ENCODE peak calls at places on chromosomes 3 and 15, in nine cellular contexts. N is IMR-90; W is progenitor cell of endocrine pancreas; E is heart right ventricle; J is neural crest cell; S is uterus; P is CD4-positive, alpha-beta T cell; I is stomach; K is tibial artery. U is an unnamed sample.

GRCh38 chr15:73700041-73700842 is 16.1 kb downstream of the CD276 start:
- DNase-seq in P (peak), K (peak), I (peak), J (peak), E (peak), S (peak), W (peak), N (peak), U (peak)

GRCh38 chr3:100429187-100429586 is 27.8 kb downstream of the LNP1 start:
- DNase-seq in J (no peak), K (no peak), E (no peak), I (no peak), S (no peak), W (no peak), N (no peak), P (no peak), U (no peak)

GRCh38 chr3:117793684-117794304 is 1084.2 kb downstream of the TUSC7 start:
- DNase-seq in W (no peak), I (no peak), K (no peak), S (no peak), N (peak), P (no peak), J (no peak), E (no peak), U (no peak)

GRCh38 chr3:61505197-61505596 is 56.2 kb upstream of the PTPRG start:
- DNase-seq in K (no peak), I (no peak), W (no peak), P (no peak), N (no peak), S (no peak), J (no peak), E (no peak), U (no peak)

GRCh38 chr3:24951186-24951585 is 456.5 kb upstream of the THRB start:
- DNase-seq in E (no peak), N (no peak), I (no peak), P (no peak), J (no peak), S (no peak), K (no peak), W (no peak), U (no peak)

GRCh38 chr3:10594915-10595314 is 89.5 kb upstream of the ATP2B2 start:
- DNase-seq in N (peak), P (peak), S (no peak), E (no peak), J (peak), K (no peak), I (no peak), W (peak), U (peak)

GRCh38 chr3:54891540-54891897 is 36.3 kb downstream of the LRTM1 start:
- DNase-seq in K (peak), N (peak), I (peak), W (no peak), E (peak), S (peak), P (no peak), J (peak), U (no peak)

GRCh38 chr3:10015476-10015904 is 10.7 kb upstream of the FANCD2 start:
- DNase-seq in S (peak), P (no peak), W (no peak), N (peak), E (peak), I (peak), K (peak), J (no peak), U (no peak)

GRCh38 chr3:108527109-108527508 is 16.7 kb upstream of the MYH15 start:
- DNase-seq in N (no peak), J (no peak), I (no peak), P (no peak), S (no peak), E (no peak), K (no peak), W (no peak), U (no peak)

GRCh38 chr3:98513136-98513535 is 9.6 kb downstream of the CLDND1 start:
- DNase-seq in P (no peak), W (no peak), E (peak), I (no peak), N (peak), S (peak), J (no peak), K (no peak), U (no peak)

GRCh38 chr3:25654576-25654975 is 10.1 kb downstream of the TOP2B start:
- DNase-seq in I (no peak), P (no peak), E (no peak), J (no peak), K (no peak), S (no peak), W (no peak), N (no peak), U (no peak)

GRCh38 chr3:46504780-46505179 is 7.0 kb downstream of the RTP3 start:
- DNase-seq in E (no peak), P (no peak), J (no peak), K (no peak), S (no peak), N (no peak), W (no peak), I (no peak), U (no peak)

GRCh38 chr3:76010252-76010651 is 224.9 kb upstream of the ZNF717 start:
- DNase-seq in E (no peak), P (no peak), I (no peak), S (no peak), N (no peak), J (no peak), K (no peak), W (no peak), U (no peak)

GRCh38 chr15:92797168-92798052 is 102.7 kb upstream of the CHD2 start:
- DNase-seq in W (no peak), P (no peak), K (no peak), I (no peak), N (peak), E (no peak), S (peak), J (no peak), U (peak)

GRCh38 chr3:122785231-122785630 is 8.4 kb downstream of the HSPBAP1 start:
- DNase-seq in P (no peak), E (no peak), N (no peak), W (no peak), S (no peak), I (no peak), K (no peak), J (no peak), U (no peak)

GRCh38 chr15:60932051-60932915 is 296.8 kb downstream of the RORA start:
- DNase-seq in I (peak), W (no peak), K (peak), N (peak), E (no peak), J (no peak), P (peak), S (no peak), U (no peak)
- TF ChIP-seq CTCF in I (no peak), W (no peak), K (no peak), N (no peak), E (no peak), J (no peak), P (no peak), S (no peak), U (peak)

GRCh38 chr3:48655586-48655985 is 7.1 kb downstream of the CELSR3 start:
- DNase-seq in S (no peak), N (no peak), K (no peak), P (peak), I (no peak), E (no peak), J (no peak), W (no peak), U (peak)

GRCh38 chr3:48656841-48657281 is 5.8 kb downstream of the CELSR3 start:
- DNase-seq in P (no peak), W (no peak), N (no peak), E (no peak), S (no peak), J (no peak), K (no peak), I (no peak), U (no peak)

GRCh38 chr3:48656061-48656840 is 6.4 kb downstream of the CELSR3 start:
- DNase-seq in S (peak), K (peak), W (peak), E (peak), J (peak), P (peak), N (peak), I (peak), U (peak)

GRCh38 chr3:48652923-48653715 is 9.6 kb downstream of the CELSR3 start:
- DNase-seq in W (no peak), N (no peak), I (no peak), S (no peak), K (no peak), E (no peak), P (no peak), J (no peak), U (no peak)

DNA sequence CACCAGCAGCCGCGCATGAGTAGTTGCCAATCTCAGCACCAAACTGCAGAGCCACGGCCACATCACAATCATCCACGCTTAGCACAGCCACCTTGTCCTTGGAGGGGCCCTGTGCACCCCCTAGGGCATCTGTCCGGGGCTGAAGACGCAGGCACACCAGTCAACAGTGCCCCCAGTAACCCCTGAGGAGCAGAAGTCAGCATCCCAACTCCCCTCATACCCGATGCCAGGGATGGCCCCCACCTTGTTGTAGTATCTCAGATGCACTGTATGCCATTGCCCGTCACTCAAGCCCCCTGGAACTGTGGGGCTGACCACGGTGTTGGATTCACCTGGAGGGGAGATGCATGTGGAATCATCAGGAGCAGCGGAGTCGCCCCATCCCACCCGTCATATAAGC is 7.6 kb downstream of the CELSR3 start:
- DNase-seq in S (no peak), W (no peak), N (no peak), I (no peak), E (no peak), P (no peak), J (no peak), K (no peak), U (no peak)
- TF ChIP-seq CTCF in S (no peak), W (no peak), N (no peak), I (no peak), E (no peak), P (no peak), J (no peak), K (no peak), U (no peak)

GRCh38 chr15:90618330-90619136 is 88.8 kb downstream of the CRTC3 start:
- DNase-seq in K (no peak), W (no peak), I (no peak), E (no peak), P (no peak), N (peak), J (no peak), S (no peak), U (no peak)
- TF ChIP-seq CTCF in K (no peak), W (no peak), I (no peak), E (no peak), P (no peak), N (no peak), J (no peak), S (no peak), U (peak)

GRCh38 chr3:120071259-120071658 is 23.0 kb downstream of the GSK3B start:
- DNase-seq in J (no peak), W (no peak), N (no peak), K (no peak), E (no peak), S (no peak), I (no peak), P (no peak), U (no peak)

GRCh38 chr3:120067090-120067489 is 27.2 kb downstream of the GSK3B start:
- DNase-seq in W (no peak), I (no peak), K (no peak), S (no peak), J (no peak), N (no peak), E (no peak), P (no peak), U (no peak)

GRCh38 chr3:120077726-120078125 is 16.5 kb downstream of the GSK3B start:
- DNase-seq in P (no peak), E (no peak), S (no peak), J (no peak), I (no peak), K (no peak), W (no peak), N (no peak), U (no peak)

GRCh38 chr3:120070263-120070981 is 23.8 kb downstream of the GSK3B start:
- DNase-seq in J (no peak), W (no peak), K (no peak), E (no peak), S (no peak), N (no peak), I (no peak), P (no peak), U (no peak)

DNA sequence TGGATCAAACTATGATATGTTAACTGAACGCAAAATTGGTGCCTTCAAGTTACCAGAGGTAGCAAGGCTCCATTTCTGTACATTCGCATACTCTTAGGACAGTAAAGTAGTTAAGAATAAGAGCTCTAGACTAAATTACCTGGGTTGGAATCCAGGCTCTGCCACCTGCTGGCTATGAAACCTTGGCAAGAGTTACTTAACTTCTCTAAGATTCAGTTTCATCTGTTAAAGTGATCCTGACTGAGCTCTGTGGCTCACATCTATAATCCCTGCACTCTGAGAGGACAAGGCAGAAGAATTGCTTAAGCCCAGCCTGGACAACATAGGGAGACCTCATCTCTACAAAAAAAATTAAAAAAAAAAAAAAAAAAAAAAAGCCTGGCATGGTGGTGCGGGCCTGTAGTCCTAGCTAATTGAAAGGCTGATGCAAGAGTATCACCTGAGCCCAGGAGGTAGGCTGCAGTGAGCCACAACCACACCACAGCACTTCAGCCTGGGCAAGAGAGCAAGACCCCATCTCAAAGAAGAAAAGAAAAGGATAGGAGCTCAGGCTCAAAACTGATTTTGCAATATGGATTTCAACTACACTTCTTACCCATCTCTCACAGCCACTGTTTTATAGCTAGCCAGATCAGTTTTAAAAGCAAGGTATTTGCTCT is 21.3 kb downstream of the GSK3B start:
- DNase-seq in E (no peak), K (no peak), N (no peak), J (no peak), P (no peak), I (no peak), S (no peak), W (no peak), U (no peak)
- TF ChIP-seq CTCF in E (no peak), K (no peak), N (no peak), J (no peak), P (no peak), I (no peak), S (no peak), W (no peak), U (no peak)

GRCh38 chr15:37106490-37107001 is 6.2 kb upstream of the MEIS2 start:
- DNase-seq in I (no peak), P (no peak), E (peak), W (no peak), K (no peak), J (no peak), S (peak), N (peak), U (peak)
- TF ChIP-seq CTCF in I (no peak), P (no peak), E (no peak), W (peak), K (no peak), J (peak), S (no peak), N (peak), U (peak)

DNA sequence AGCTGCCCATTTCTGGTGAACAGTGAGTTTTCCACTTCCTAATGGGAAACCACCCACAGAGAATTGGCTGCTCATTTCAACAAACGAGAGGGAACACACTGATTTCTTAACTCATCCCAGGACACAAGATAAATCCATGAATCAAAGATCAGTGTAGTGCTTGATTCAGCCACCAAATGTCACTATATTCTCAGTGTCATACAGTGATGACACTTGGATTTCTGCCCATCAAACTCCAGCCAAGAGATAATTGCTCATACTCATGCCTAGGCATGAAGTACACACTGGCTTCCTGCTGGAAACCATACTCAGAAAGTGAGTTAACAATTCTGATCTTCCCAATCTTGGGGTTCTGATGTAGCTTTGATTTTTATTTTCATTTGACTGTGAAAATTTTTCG is 35.4 kb upstream of the GRM7 start:
- DNase-seq in J (no peak), P (no peak), N (no peak), I (no peak), E (no peak), W (no peak), S (no peak), K (no peak), U (no peak)
- TF ChIP-seq CTCF in J (no peak), P (no peak), N (no peak), I (no peak), E (no peak), W (no peak), S (no peak), K (no peak), U (no peak)